ENCODE peak calls at places on chromosomes 2 and 18, in four cellular contexts. C is H54, X is nephron progenitor cell, O is A172. K is an unnamed sample.

GRCh38 chr2:190277234-190278112 is 42.2 kb downstream of the HIBCH start:
- DNase-seq in C (no peak), O (peak; percentile 55), X (no peak), K (no peak)

GRCh38 chr18:6414118-6414722 is 491 bp downstream of the L3MBTL4 start:
- DNase-seq in X (peak; percentile 63), C (no peak), O (no peak), K (peak; percentile 72)

GRCh38 chr2:118094503-118094902 is 6.2 kb downstream of the INSIG2 start:
- DNase-seq in O (no peak), C (no peak), X (no peak), K (no peak)

GRCh38 chr2:150528861-150529801 is 41.7 kb upstream of the RND3 start:
- DNase-seq in X (no peak), C (no peak), O (peak; percentile 84), K (no peak)

GRCh38 chr2:240936106-240936505 is 30.0 kb downstream of the CROCC2 start:
- DNase-seq in X (no peak), O (no peak), C (no peak), K (no peak)

GRCh38 chr2:97714950-97715652 is 1.7 kb downstream of the ZAP70 start:
- DNase-seq in O (no peak), C (no peak), X (no peak), K (no peak)

GRCh38 chr18:47881752-47882455 is 48.6 kb downstream of the SMAD2 start:
- DNase-seq in O (peak; percentile 58), C (no peak), X (no peak), K (no peak)

GRCh38 chr18:23689616-23690504 is 607 bp downstream of the LAMA3 start:
- DNase-seq in O (no peak), X (peak; percentile 38), C (no peak), K (peak; percentile 24)

GRCh38 chr2:172693037-172693436 is 42.6 kb upstream of the RAPGEF4 start:
- DNase-seq in X (no peak), O (peak; percentile 96), C (peak; percentile 70), K (peak; percentile 81)

GRCh38 chr2:204913854-204914464 is 368.7 kb downstream of the PARD3B start:
- DNase-seq in C (no peak), X (no peak), O (no peak), K (no peak)

GRCh38 chr2:36919041-36919837 is 47.1 kb downstream of the STRN start:
- DNase-seq in C (no peak), X (no peak), O (no peak), K (no peak)

GRCh38 chr18:46070683-46071614 is 1.1 kb downstream of the PSTPIP2 start:
- DNase-seq in X (peak; percentile 11), O (no peak), C (no peak), K (no peak)

GRCh38 chr18:70294471-70295191 is 5.8 kb downstream of the SOCS6 start:
- DNase-seq in C (no peak), O (no peak), X (no peak), K (no peak)

GRCh38 chr2:50720695-50721314 is 311.1 kb downstream of the NRXN1 start:
- DNase-seq in C (no peak), X (peak; percentile 25), O (no peak), K (no peak)

GRCh38 chr18:49019446-49020045 is 68.8 kb upstream of the SMAD7 start:
- DNase-seq in C (no peak), O (no peak), X (no peak), K (peak; percentile 13)

GRCh38 chr18:72187956-72188355 is 356.2 kb downstream of the CBLN2 start:
- DNase-seq in C (no peak), O (no peak), X (no peak), K (no peak)

GRCh38 chr18:8898990-8899389 is 193.6 kb downstream of the MTCL1 start:
- DNase-seq in O (peak; percentile 32), C (no peak), X (no peak), K (no peak)

GRCh38 chr2:200253631-200254030 is 52.9 kb upstream of the SPATS2L start:
- DNase-seq in C (no peak), X (no peak), O (peak; percentile 54), K (no peak)

GRCh38 chr18:46622999-46623398 is 34.0 kb downstream of the LOXHD1 start:
- DNase-seq in X (no peak), C (no peak), O (no peak), K (no peak)

GRCh38 chr2:172962824-172963223 is 112.8 kb upstream of the MAP3K20 start:
- DNase-seq in X (no peak), C (no peak), O (peak; percentile 74), K (no peak)

GRCh38 chr2:127770973-127771735 is 39.8 kb downstream of the WDR33 start:
- DNase-seq in X (no peak), O (peak; percentile 68), C (peak; percentile 26), K (no peak)

GRCh38 chr2:12718662-12719399 is 2.1 kb downstream of the TRIB2 start:
- DNase-seq in X (peak; percentile 30), C (no peak), O (no peak), K (no peak)

GRCh38 chr18:46337206-46337710 is 233.1 kb downstream of the HAUS1 start:
- DNase-seq in C (no peak), X (no peak), O (no peak), K (no peak)

GRCh38 chr2:46954951-46955571 is 39.5 kb upstream of the MCFD2 start:
- DNase-seq in C (peak; percentile 95), O (peak; percentile 99), X (no peak), K (peak; percentile 36)

GRCh38 chr18:22813648-22814328 is 119.3 kb upstream of the RBBP8 start:
- DNase-seq in O (peak; percentile 46), C (no peak), X (no peak), K (no peak)

GRCh38 chr18:58213445-58213844 is 169.4 kb downstream of the NEDD4L start:
- DNase-seq in C (no peak), O (peak; percentile 83), X (no peak), K (peak; percentile 16)

GRCh38 chr2:108923019-108923700 is 65.9 kb downstream of the EDAR start:
- DNase-seq in C (no peak), O (no peak), X (no peak), K (peak; percentile 17)

GRCh38 chr2:42250925-42251324 is 81.8 kb downstream of the EML4 start:
- DNase-seq in O (no peak), X (no peak), C (no peak), K (no peak)

GRCh38 chr18:61901334-61901986 is 8.7 kb upstream of the RNF152 start:
- DNase-seq in C (peak; percentile 42), X (peak; percentile 48), O (peak; percentile 30), K (peak; percentile 56)

GRCh38 chr2:19357383-19358241 is 811 bp downstream of the OSR1 start:
- DNase-seq in C (no peak), X (peak; percentile 39), O (peak; percentile 14), K (no peak)

GRCh38 chr2:100180503-100180902 is 38.1 kb upstream of the AFF3 start:
- DNase-seq in C (no peak), X (no peak), O (no peak), K (no peak)

GRCh38 chr2:206230060-206230890 is 44.2 kb upstream of the ZDBF2 start:
- DNase-seq in O (peak; percentile 75), X (peak; percentile 7), C (no peak), K (no peak)

GRCh38 chr2:25029183-25029554 is 12.7 kb upstream of the EFR3B start:
- DNase-seq in C (no peak), X (no peak), O (no peak), K (no peak)

GRCh38 chr2:45904267-45904921 is 252.9 kb downstream of the PRKCE start:
- DNase-seq in O (no peak), X (no peak), C (no peak), K (no peak)

GRCh38 chr18:61169386-61169785 is 163.8 kb upstream of the CDH20 start:
- DNase-seq in X (no peak), C (no peak), O (no peak), K (no peak)

GRCh38 chr2:172624996-172625395 is 69.1 kb downstream of the PDK1 start:
- DNase-seq in X (no peak), C (no peak), O (no peak), K (no peak)

K was measured in colonic mucosa.